ENCODE peak calls at places on chromosomes 7 and 10, in seven cellular contexts. M is vagina, F is adipocyte, I is right atrium auricular region, C is dorsolateral prefrontal cortex, J is GM06990, N is heart left ventricle. Z is an unnamed sample.

GRCh38 chr7:76346097-76346496 is 12.7 kb downstream of the YWHAG start:
- DNase-seq in F (no peak), J (no peak), M (no peak), N (no peak), C (no peak), I (no peak), Z (no peak)

GRCh38 chr7:129315916-129316315 is 91.1 kb downstream of the AHCYL2 start:
- DNase-seq in J (no peak), I (no peak), C (peak; percentile 77), F (peak; percentile 37), N (peak; percentile 55), M (no peak), Z (no peak)

GRCh38 chr10:34710391-34710751 is 104.7 kb downstream of the PARD3 start:
- DNase-seq in J (no peak), M (no peak), N (peak; percentile 47), I (peak; percentile 67), C (no peak), F (peak; percentile 80), Z (no peak)

GRCh38 chr10:118422241-118422640 is 80.1 kb upstream of the FAM204A start:
- DNase-seq in I (no peak), F (no peak), C (no peak), M (no peak), J (no peak), N (no peak), Z (no peak)

GRCh38 chr7:87129836-87130235 is 22.4 kb upstream of the DMTF1 start:
- DNase-seq in C (no peak), M (no peak), F (no peak), I (no peak), J (peak; percentile 33), N (no peak), Z (no peak)

GRCh38 chr7:85529197-85529596 is 342.3 kb upstream of the SEMA3D start:
- DNase-seq in F (peak; percentile 41), M (no peak), J (no peak), I (no peak), C (no peak), N (no peak), Z (no peak)

GRCh38 chr7:91993976-91994375 is 53.3 kb downstream of the AKAP9 start:
- DNase-seq in M (no peak), F (no peak), C (no peak), J (no peak), N (no peak), I (no peak), Z (no peak)

GRCh38 chr10:4780782-4781181 is 45.2 kb upstream of the AKR1E2 start:
- DNase-seq in I (no peak), F (peak; percentile 49), C (no peak), M (no peak), N (no peak), J (no peak), Z (no peak)

GRCh38 chr7:130385600-130386066 is 5.3 kb downstream of the CPA1 start:
- DNase-seq in N (no peak), J (no peak), I (peak; percentile 30), F (no peak), C (no peak), M (no peak), Z (no peak)

GRCh38 chr7:70649323-70649722 is 482.6 kb upstream of the GALNT17 start:
- DNase-seq in J (no peak), F (no peak), M (no peak), I (no peak), C (no peak), N (no peak), Z (no peak)

GRCh38 chr7:106281127-106281526 is 3.7 kb downstream of the NAMPT start:
- DNase-seq in C (no peak), I (no peak), F (no peak), J (no peak), M (no peak), N (no peak), Z (no peak)

GRCh38 chr7:132161231-132161915 is 414.9 kb downstream of the PLXNA4 start:
- DNase-seq in N (peak; percentile 71), J (no peak), C (no peak), I (no peak), M (no peak), F (peak; percentile 51), Z (no peak)

GRCh38 chr10:35237766-35238512 is 98.4 kb upstream of the CCNY start:
- DNase-seq in C (no peak), F (no peak), I (no peak), N (no peak), M (no peak), J (no peak), Z (no peak)

GRCh38 chr10:99740933-99741559 is 9.0 kb downstream of the CUTC start:
- DNase-seq in C (no peak), I (no peak), J (no peak), N (no peak), F (no peak), M (no peak), Z (no peak)

GRCh38 chr7:31497501-31497900 is 16.4 kb upstream of the ITPRID1 start:
- DNase-seq in J (no peak), C (no peak), F (no peak), I (no peak), N (no peak), M (no peak), Z (no peak)

GRCh38 chr7:24604640-24605039 is 31.4 kb downstream of the PALS2 start:
- DNase-seq in I (no peak), M (no peak), C (no peak), F (no peak), J (no peak), N (no peak), Z (no peak)

GRCh38 chr10:79090134-79090803 is 21.5 kb downstream of the ZMIZ1 start:
- DNase-seq in I (no peak), N (no peak), C (no peak), F (peak; percentile 47), J (no peak), M (no peak), Z (no peak)

GRCh38 chr7:36986429-36987362 is 262.4 kb upstream of the AOAH start:
- DNase-seq in C (peak; percentile 71), M (no peak), I (peak; percentile 68), N (peak; percentile 47), J (peak; percentile 6), F (peak; percentile 76), Z (peak; percentile 8)

GRCh38 chr10:124701435-124701834 is 42.7 kb downstream of the FAM53B start:
- DNase-seq in N (peak; percentile 98), C (no peak), I (peak; percentile 94), J (no peak), M (no peak), F (no peak), Z (peak; percentile 11)

GRCh38 chr7:99201027-99201426 is 6.9 kb downstream of the KPNA7 start:
- DNase-seq in C (no peak), M (no peak), N (no peak), J (no peak), I (no peak), F (peak; percentile 53), Z (peak; percentile 51)

DNA sequence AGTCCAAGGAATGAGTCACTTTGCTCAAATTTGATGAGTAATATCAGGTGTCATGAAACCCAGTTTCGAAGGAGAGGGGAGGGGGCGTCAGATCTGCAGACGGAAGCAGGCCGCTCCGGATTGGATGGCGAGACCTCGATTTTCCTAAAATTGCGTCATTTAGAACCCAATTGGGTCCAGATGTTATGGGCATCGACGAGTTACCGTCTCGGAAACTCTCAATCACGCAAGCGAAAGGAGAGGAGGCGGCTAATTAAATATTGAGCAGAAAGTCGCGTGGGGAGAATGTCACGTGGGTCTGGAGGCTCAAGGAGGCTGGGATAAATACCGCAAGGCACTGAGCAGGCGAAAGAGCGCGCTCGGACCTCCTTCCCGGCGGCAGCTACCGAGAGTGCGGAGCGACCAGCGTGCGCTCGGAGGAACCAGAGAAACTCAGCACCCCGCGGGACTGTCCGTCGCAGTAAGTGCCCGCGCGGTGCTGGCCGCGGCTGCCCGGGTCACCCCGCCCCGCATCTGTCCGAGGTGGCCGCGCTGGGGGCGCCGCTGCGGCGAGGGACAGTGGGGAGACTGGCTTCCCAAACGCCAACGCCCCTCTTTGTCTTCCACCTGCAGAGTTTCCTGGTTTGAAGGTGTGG is at the start of gene TAC1:
- DNase-seq in N (no peak), M (no peak), C (no peak), F (peak; percentile 22), I (no peak), J (no peak), Z (no peak)
- H3K27me3 ChIP-seq in N (peaks cover 75% of the 10 kb centered on the region), M (peaks cover 4% of the 10 kb centered on the region), C (peaks cover 59% of the 10 kb centered on the region), F (peaks cover 54% of the 10 kb centered on the region), I (peaks cover 16% of the 10 kb centered on the region), J (no peaks in the 10 kb centered on the region), Z (peaks cover 20% of the 10 kb centered on the region)

GRCh38 chr10:101142533-101143353 is 11.6 kb downstream of the TLX1 start:
- DNase-seq in C (no peak), N (no peak), J (no peak), M (no peak), F (no peak), I (no peak), Z (no peak)
- H3K27me3 ChIP-seq in C (peaks cover 99% of the 10 kb centered on the region), N (peaks cover 96% of the 10 kb centered on the region), J (peaks cover 2% of the 10 kb centered on the region), M (peaks cover 28% of the 10 kb centered on the region), F (peaks cover 82% of the 10 kb centered on the region), I (peaks cover 42% of the 10 kb centered on the region), Z (peaks cover 93% of the 10 kb centered on the region)

DNA sequence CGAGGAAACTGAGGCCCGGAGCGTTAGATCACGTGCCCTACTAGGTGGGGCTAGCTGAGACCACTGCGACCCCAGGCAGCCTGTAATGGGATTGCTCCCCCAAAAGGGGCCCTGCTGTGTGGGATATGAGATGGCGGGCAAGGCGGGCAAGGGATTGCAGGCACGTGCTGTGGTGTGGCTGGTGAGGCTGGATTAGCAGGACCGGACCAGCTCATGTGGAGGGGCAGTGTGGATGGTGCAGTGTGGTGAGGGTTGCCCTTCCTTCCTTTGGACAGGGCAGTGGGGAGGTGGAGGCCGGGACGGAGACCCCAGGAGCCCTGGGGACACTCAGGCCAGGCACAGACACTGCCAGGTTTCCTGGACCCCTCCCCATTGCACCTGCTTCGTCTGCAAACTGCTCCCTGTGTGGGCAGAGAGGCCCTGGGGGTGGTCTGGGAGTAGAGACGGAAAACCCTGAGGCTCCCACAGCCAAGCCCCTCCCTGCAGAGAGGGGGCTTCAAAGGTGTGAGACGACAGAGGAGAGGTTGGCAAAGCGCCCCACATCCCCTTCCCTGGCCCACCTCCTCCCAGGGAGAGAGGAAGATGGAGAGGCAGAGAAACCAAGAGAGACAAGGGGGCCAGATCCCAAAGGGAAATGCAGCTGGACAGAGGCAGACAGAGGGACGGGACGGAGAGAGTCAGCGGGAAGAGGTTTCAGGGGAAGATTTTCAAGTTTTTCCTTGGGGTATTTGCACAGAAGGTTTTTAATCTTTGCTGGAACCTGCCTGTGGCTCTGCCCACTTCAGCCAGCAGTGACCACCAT is 89.2 kb downstream of the MICALL2 start:
- DNase-seq in F (no peak), I (no peak), N (no peak), M (no peak), J (no peak), C (no peak), Z (no peak)
- H3K27me3 ChIP-seq in F (peaks cover 77% of the 10 kb centered on the region), I (peaks cover 15% of the 10 kb centered on the region), N (peaks cover 81% of the 10 kb centered on the region), M (no peaks in the 10 kb centered on the region), J (no peaks in the 10 kb centered on the region), C (peaks cover 79% of the 10 kb centered on the region), Z (peaks cover 69% of the 10 kb centered on the region)

GRCh38 chr10:23094786-23095403 is 484 bp upstream of the MSRB2 start:
- DNase-seq in M (no peak), C (no peak), F (no peak), N (no peak), J (no peak), I (no peak), Z (no peak)

GRCh38 chr10:23095966-23096813 is 811 bp downstream of the MSRB2 start:
- DNase-seq in C (peak; percentile 35), J (no peak), F (peak; percentile 80), I (peak; percentile 70), N (peak; percentile 62), M (no peak), Z (no peak)

GRCh38 chr10:23095404-23095965 is at the start of gene MSRB2:
- DNase-seq in I (peak; percentile 90), J (peak; percentile 86), C (peak; percentile 82), N (peak; percentile 96), M (no peak), F (peak; percentile 97), Z (peak; percentile 78)

GRCh38 chr10:23099079-23099478 is 3.7 kb downstream of the MSRB2 start:
- DNase-seq in J (no peak), N (no peak), I (no peak), M (no peak), F (no peak), C (no peak), Z (no peak)

GRCh38 chr10:23096814-23097549 is 1.6 kb downstream of the MSRB2 start:
- DNase-seq in C (no peak), I (no peak), F (peak; percentile 42), N (peak; percentile 30), M (no peak), J (no peak), Z (peak; percentile 39)
- H3K27me3 ChIP-seq in C (no peaks in the 10 kb centered on the region), I (no peaks in the 10 kb centered on the region), F (no peaks in the 10 kb centered on the region), N (no peaks in the 10 kb centered on the region), M (no peaks in the 10 kb centered on the region), J (no peaks in the 10 kb centered on the region), Z (no peaks in the 10 kb centered on the region)

Z was measured in AG04450.